ENCODE peak calls at places on chromosomes 6 and 20, in six cellular contexts. D, J, T, R, G and N are unnamed samples.

GRCh38 chr20:38751360-38751976 is 3.2 kb downstream of the ACTR5 start:
- DNase-seq in J (no peak), D (no peak), T (no peak), R (no peak), G (peak; percentile 60), N (no peak)

GRCh38 chr6:40352006-40352405 is 235.2 kb downstream of the LRFN2 start:
- DNase-seq in G (no peak), R (peak; percentile 34), J (peak; percentile 13), T (no peak), D (no peak), N (no peak)

GRCh38 chr6:160124007-160124406 is 2.4 kb downstream of the SLC22A1 start:
- DNase-seq in T (no peak), G (no peak), R (no peak), J (no peak), D (no peak), N (no peak)

GRCh38 chr6:34934516-34934915 is 45.5 kb downstream of the ANKS1A start:
- DNase-seq in J (peak; percentile 94), D (peak; percentile 76), G (no peak), R (peak; percentile 53), T (peak; percentile 76), N (peak; percentile 86)

GRCh38 chr6:43951063-43951755 is 176.0 kb downstream of the MRPL14 start:
- DNase-seq in J (peak; percentile 58), D (peak; percentile 90), T (peak; percentile 79), G (peak; percentile 83), R (peak; percentile 68), N (no peak)

GRCh38 chr20:34396408-34396807 is 33.3 kb downstream of the ITCH start:
- DNase-seq in G (no peak), T (no peak), J (no peak), D (no peak), R (no peak), N (no peak)

GRCh38 chr20:50959543-50960126 is 1.0 kb downstream of the MOCS3 start:
- DNase-seq in D (no peak), G (no peak), R (no peak), T (no peak), J (no peak), N (no peak)

GRCh38 chr20:2692036-2692885 is at the start of gene EBF4:
- DNase-seq in D (peak; percentile 73), T (peak; percentile 56), G (peak; percentile 99), J (peak; percentile 71), R (peak; percentile 92), N (no peak)

GRCh38 chr6:144758602-144759001 is 473.5 kb downstream of the UTRN start:
- DNase-seq in T (no peak), J (no peak), G (no peak), R (no peak), D (no peak), N (no peak)

GRCh38 chr6:66478705-66479104 is 771.7 kb upstream of the EYS start:
- DNase-seq in J (no peak), G (no peak), T (no peak), R (no peak), D (no peak), N (no peak)

GRCh38 chr20:62822788-62823651 is 6.2 kb downstream of the COL9A3 start:
- DNase-seq in T (peak; percentile 71), G (peak; percentile 89), J (no peak), D (peak; percentile 38), R (peak; percentile 97), N (no peak)

GRCh38 chr20:4076671-4077070 is 61.3 kb upstream of the RNF24 start:
- DNase-seq in G (no peak), D (no peak), J (peak; percentile 71), R (no peak), T (peak; percentile 79), N (no peak)

GRCh38 chr6:32244270-32244669 is 20.4 kb upstream of the NOTCH4 start:
- DNase-seq in T (no peak), R (no peak), J (peak; percentile 71), G (no peak), D (no peak), N (no peak)

GRCh38 chr6:15244605-15245360 is 1.1 kb upstream of the JARID2 start:
- DNase-seq in R (peak; percentile 92), D (peak; percentile 86), G (no peak), T (peak; percentile 77), J (peak; percentile 88), N (no peak)

GRCh38 chr6:113205563-113205962 is 651.6 kb upstream of the MARCKS start:
- DNase-seq in G (no peak), R (no peak), J (no peak), T (no peak), D (no peak), N (no peak)

GRCh38 chr20:25733903-25734302 is 37.2 kb upstream of the ZNF337 start:
- DNase-seq in G (no peak), J (no peak), R (no peak), D (no peak), T (no peak), N (no peak)
- TF ChIP-seq CTCF in G (no peak), J (no peak), R (no peak), D (no peak), T (no peak), N (no peak)

GRCh38 chr6:56708810-56709597 is 66.3 kb upstream of the DST start:
- DNase-seq in G (peak; percentile 39), D (peak; percentile 69), R (peak; percentile 72), J (no peak), T (no peak), N (no peak)
- H3K4me3 ChIP-seq in G (peak overlapping the region; percentile 12), D (no peak overlapping the region), R (peak overlapping the region; percentile 57), J (peak overlapping the region; percentile 16), T (no peak overlapping the region), N (no peak overlapping the region)

GRCh38 chr6:4509506-4509905 is 266.7 kb upstream of the CDYL start:
- DNase-seq in G (no peak), D (no peak), J (no peak), T (no peak), R (no peak), N (no peak)
- TF ChIP-seq CTCF in G (no peak), D (no peak), J (no peak), T (no peak), R (no peak), N (no peak)

GRCh38 chr6:26319405-26320128 is 45.4 kb upstream of the BTN3A2 start:
- DNase-seq in R (no peak), T (no peak), G (no peak), J (no peak), D (no peak), N (no peak)
- H3K4me3 ChIP-seq in R (no peak overlapping the region), T (no peak overlapping the region), G (no peak overlapping the region), J (no peak overlapping the region), D (no peak overlapping the region), N (no peak overlapping the region)

GRCh38 chr6:142152731-142153130 is 5.7 kb downstream of the VTA1 start:
- DNase-seq in T (no peak), G (no peak), D (no peak), R (no peak), J (no peak), N (no peak)

GRCh38 chr6:142153230-142153629 is 6.2 kb downstream of the VTA1 start:
- DNase-seq in R (peak; percentile 32), G (no peak), J (no peak), D (no peak), T (no peak), N (no peak)

GRCh38 chr6:142155091-142155490 is 8.0 kb downstream of the VTA1 start:
- DNase-seq in G (no peak), J (no peak), R (peak; percentile 71), T (no peak), D (no peak), N (no peak)

GRCh38 chr6:142155895-142156757 is 9.1 kb downstream of the VTA1 start:
- DNase-seq in G (peak; percentile 10), D (peak; percentile 46), R (peak; percentile 50), J (no peak), T (no peak), N (no peak)
- TF ChIP-seq CTCF in G (peak; percentile 64), D (no peak), R (peak; percentile 48), J (peak; percentile 47), T (peak; percentile 48), N (no peak)